ENCODE peak calls at places on chromosomes 6 and 20, in six cellular contexts. E is IMR-90, L is mesendoderm, Z is mesenchymal stem cell, Q is H1, R is neuronal stem cell. W is an unnamed sample.

GRCh38 chr6:36444470-36444869 is 1.7 kb downstream of the KCTD20 start:
- DNase-seq in Q (no peak), R (no peak), E (peak), L (no peak), Z (peak), W (no peak)

GRCh38 chr6:16108996-16109658 is 19.8 kb upstream of the MYLIP start:
- DNase-seq in Z (peak), L (no peak), R (no peak), Q (no peak), E (no peak), W (no peak)

GRCh38 chr6:145396499-145396898 is 338.8 kb downstream of the EPM2A start:
- DNase-seq in E (no peak), R (no peak), Z (no peak), L (no peak), Q (no peak), W (no peak)

GRCh38 chr20:55515831-55516230 is 489.5 kb downstream of the CBLN4 start:
- DNase-seq in R (no peak), Z (no peak), L (peak), E (no peak), Q (no peak), W (no peak)

GRCh38 chr20:47782091-47782490 is 3.2 kb downstream of the SULF2 start:
- DNase-seq in E (no peak), R (no peak), L (no peak), Z (no peak), Q (no peak), W (no peak)

GRCh38 chr20:11431613-11432012 is 486.1 kb upstream of the BTBD3 start:
- DNase-seq in Q (no peak), Z (no peak), E (no peak), R (no peak), L (no peak), W (no peak)

GRCh38 chr20:50916934-50917333 is 14.3 kb downstream of the ADNP start:
- DNase-seq in Q (no peak), R (no peak), Z (no peak), E (no peak), L (no peak), W (no peak)

GRCh38 chr6:159788757-159789376 is 535 bp downstream of the TCP1 start:
- DNase-seq in R (no peak), Z (peak), L (peak), E (peak), Q (no peak), W (peak)

GRCh38 chr6:52420668-52421358 is 671 bp downstream of the EFHC1 start:
- DNase-seq in E (peak), Z (peak), R (peak), Q (peak), L (peak), W (peak)

GRCh38 chr6:133333852-133334251 is 92.7 kb downstream of the EYA4 start:
- DNase-seq in Q (no peak), L (no peak), E (no peak), Z (no peak), R (no peak), W (no peak)

GRCh38 chr20:51236396-51236795 is 213.5 kb upstream of the KCNG1 start:
- DNase-seq in Q (no peak), E (peak), Z (no peak), L (no peak), R (no peak), W (no peak)

GRCh38 chr6:167532410-167533294 is 207.8 kb downstream of the TTLL2 start:
- DNase-seq in R (no peak), L (no peak), E (no peak), Q (no peak), Z (peak), W (no peak)

GRCh38 chr6:131946404-131946991 is 4.7 kb downstream of the CCN2 start:
- DNase-seq in E (peak), L (peak), Q (no peak), R (no peak), Z (peak), W (no peak)

GRCh38 chr20:34675561-34675960 is 1.3 kb downstream of the PIGU start:
- DNase-seq in L (no peak), E (no peak), Q (no peak), R (no peak), Z (no peak), W (no peak)

GRCh38 chr6:132648356-132648755 is 10.6 kb downstream of the TAAR1 start:
- DNase-seq in Z (peak), R (no peak), Q (no peak), E (peak), L (no peak), W (no peak)

GRCh38 chr6:23154159-23154558 is 584.8 kb downstream of the HDGFL1 start:
- DNase-seq in Q (no peak), L (no peak), E (no peak), Z (no peak), R (no peak), W (no peak)

GRCh38 chr6:138005846-138006245 is 101.4 kb downstream of the PERP start:
- DNase-seq in R (no peak), Q (no peak), E (no peak), Z (no peak), L (no peak), W (no peak)

GRCh38 chr6:39754493-39755115 is 29.4 kb upstream of the KIF6 start:
- DNase-seq in Q (no peak), L (no peak), E (no peak), Z (no peak), R (no peak), W (no peak)

GRCh38 chr6:39760246-39760952 is 31.8 kb upstream of the DAAM2 start:
- DNase-seq in L (no peak), R (no peak), Z (no peak), Q (no peak), E (no peak), W (no peak)

GRCh38 chr6:39756582-39756981 is 31.4 kb upstream of the KIF6 start:
- DNase-seq in R (no peak), Z (no peak), E (no peak), Q (no peak), L (no peak), W (no peak)

GRCh38 chr6:39755231-39755630 is 30.0 kb upstream of the KIF6 start:
- DNase-seq in Z (peak), L (no peak), R (no peak), Q (no peak), E (peak), W (no peak)

DNA sequence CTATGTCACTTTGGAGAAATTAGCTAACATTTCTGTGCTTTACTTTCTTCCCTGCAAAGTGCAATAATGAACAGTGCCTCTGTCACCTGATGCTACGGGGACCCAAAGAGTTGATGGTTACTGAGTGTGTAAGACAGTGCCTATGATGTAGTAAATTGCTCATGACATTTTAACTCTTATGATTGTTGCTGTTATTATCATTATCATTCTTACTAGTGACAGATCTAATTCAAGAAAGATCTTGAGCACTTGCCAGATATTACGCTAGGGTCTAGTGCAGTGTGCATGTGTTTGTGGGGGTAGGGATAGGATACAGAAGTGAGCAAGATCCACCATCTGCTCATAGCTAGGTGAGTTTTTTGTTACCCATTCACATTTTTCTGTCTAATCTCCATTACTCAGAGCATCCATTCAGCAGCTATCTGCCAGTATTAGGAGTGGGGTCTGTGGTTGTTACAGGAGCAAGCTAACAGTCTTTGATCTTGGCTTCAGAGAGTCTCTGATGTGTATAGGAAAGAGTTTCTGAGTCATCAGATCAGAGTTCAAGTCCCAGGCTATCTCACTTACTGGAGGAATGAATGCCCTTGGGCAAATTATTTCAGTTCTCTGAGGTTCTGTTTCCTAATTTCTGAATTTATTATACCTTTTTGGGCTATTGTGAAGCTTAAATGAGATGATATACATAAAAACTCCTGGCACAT is 33.1 kb upstream of the DAAM2 start:
- DNase-seq in E (no peak), Z (no peak), Q (no peak), R (no peak), L (no peak), W (no peak)
- H2BK15ac ChIP-seq in E (no peak), Z (no peak), Q (no peak), R (no peak), L (no peak), W (no peak)

GRCh38 chr6:124961468-124961783 is 811 bp upstream of the RNF217 start:
- DNase-seq in R (no peak), Q (no peak), Z (no peak), L (no peak), E (no peak), W (no peak)
- H3K18ac ChIP-seq in R (peak), Q (no peak), Z (peak), L (no peak), E (peak), W (no peak)

DNA sequence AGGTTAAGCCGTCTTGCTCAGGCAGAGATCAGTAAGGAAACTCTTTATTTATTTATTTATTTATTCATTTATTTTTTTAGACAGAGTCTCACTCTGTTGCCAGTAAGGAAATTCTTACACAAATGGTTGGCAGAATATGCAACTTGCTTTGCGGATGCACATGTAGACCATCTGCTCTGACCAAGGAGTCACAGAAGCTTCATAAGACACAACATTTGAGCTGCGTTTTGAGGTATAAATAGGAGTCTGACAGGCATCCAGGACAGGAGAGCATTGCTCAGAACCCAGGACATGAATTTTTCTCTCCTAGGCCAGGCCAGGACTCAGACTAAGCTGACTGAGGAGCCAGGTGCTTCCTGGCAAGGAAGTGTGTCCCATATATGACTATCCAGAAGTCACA is 43.9 kb downstream of the HLA-A start:
- DNase-seq in E (no peak), L (no peak), Q (no peak), R (no peak), Z (no peak), W (no peak)
- H2BK15ac ChIP-seq in E (no peak), L (no peak), Q (no peak), R (no peak), Z (no peak), W (no peak)

GRCh38 chr6:26157150-26157837 is 70.1 kb downstream of the HFE start:
- DNase-seq in E (peak), Z (peak), R (peak), Q (peak), L (peak), W (peak)

GRCh38 chr6:26159417-26160273 is 72.4 kb downstream of the HFE start:
- DNase-seq in Z (peak), L (peak), R (no peak), E (no peak), Q (no peak), W (no peak)

GRCh38 chr6:26158581-26159416 is 71.6 kb downstream of the HFE start:
- DNase-seq in L (peak), R (no peak), E (peak), Q (no peak), Z (peak), W (no peak)

GRCh38 chr6:26156850-26157149 is 69.6 kb downstream of the HFE start:
- DNase-seq in L (no peak), Q (no peak), R (no peak), E (no peak), Z (no peak), W (no peak)

GRCh38 chr6:26157838-26158580 is 70.8 kb downstream of the HFE start:
- DNase-seq in L (peak), Z (peak), Q (peak), R (peak), E (peak), W (peak)
- H3K18ac ChIP-seq in L (peak), Z (peak), Q (no peak), R (peak), E (peak), W (peak)

GRCh38 chr6:7446056-7446455 is 56.4 kb downstream of the RIOK1 start:
- DNase-seq in Z (no peak), L (no peak), E (no peak), Q (no peak), R (no peak), W (no peak)

GRCh38 chr6:7446644-7447325 is 57.2 kb downstream of the RIOK1 start:
- DNase-seq in E (no peak), Q (no peak), L (no peak), R (peak), Z (no peak), W (no peak)

GRCh38 chr6:7451321-7451720 is 61.7 kb downstream of the RIOK1 start:
- DNase-seq in Z (no peak), L (no peak), E (no peak), Q (no peak), R (no peak), W (no peak)

GRCh38 chr6:7449018-7449417 is 59.4 kb downstream of the RIOK1 start:
- DNase-seq in R (no peak), Q (no peak), Z (no peak), L (no peak), E (no peak), W (no peak)

GRCh38 chr6:7448232-7448631 is 58.6 kb downstream of the RIOK1 start:
- DNase-seq in R (no peak), Z (no peak), L (no peak), E (no peak), Q (no peak), W (no peak)
- H2BK15ac ChIP-seq in R (no peak), Z (no peak), L (no peak), E (no peak), Q (peak), W (no peak)

GRCh38 chr6:115665310-115665709 is 395.4 kb downstream of the FRK start:
- DNase-seq in E (no peak), Z (no peak), L (peak), Q (no peak), R (no peak), W (no peak)
- H3K18ac ChIP-seq in E (no peak), Z (no peak), L (no peak), Q (no peak), R (no peak), W (no peak)

W was measured in H9.